ENCODE peak calls at places on chromosomes 12 and 14, in five cellular contexts. One of them, this sample, is unnamed.

GRCh38 chr12:29304388-29304787 is 76.6 kb downstream of the ERGIC2 start:
- DNase-seq in esophagus squamous epithelium: no peak
- DNase-seq in IMR-90: no peak
- DNase-seq in ovary: no peak
- DNase-seq in lower leg skin: no peak
- DNase-seq in this sample: no peak

GRCh38 chr14:21642683-21643082 is 7.9 kb upstream of the OR10G2 start:
- DNase-seq in ovary: no peak
- DNase-seq in esophagus squamous epithelium: no peak
- DNase-seq in lower leg skin: no peak
- DNase-seq in IMR-90: no peak
- DNase-seq in this sample: no peak

GRCh38 chr12:105723066-105723465 is 392.6 kb downstream of the C12orf75 start:
- DNase-seq in esophagus squamous epithelium: no peak
- DNase-seq in ovary: no peak
- DNase-seq in lower leg skin: no peak
- DNase-seq in IMR-90: no peak
- DNase-seq in this sample: no peak

GRCh38 chr14:54687750-54688119 is 120.8 kb downstream of the SAMD4A start:
- DNase-seq in lower leg skin: no peak
- DNase-seq in IMR-90: no peak
- DNase-seq in esophagus squamous epithelium: no peak
- DNase-seq in ovary: no peak
- DNase-seq in this sample: no peak

GRCh38 chr14:68807148-68807600 is 14.3 kb upstream of the ZFP36L1 start:
- DNase-seq in lower leg skin: peak; percentile 31
- DNase-seq in esophagus squamous epithelium: no peak
- DNase-seq in IMR-90: peak; percentile 94
- DNase-seq in ovary: peak; percentile 75
- DNase-seq in this sample: no peak

GRCh38 chr14:52906141-52906601 is 44.7 kb downstream of the FERMT2 start:
- DNase-seq in IMR-90: peak; percentile 93
- DNase-seq in lower leg skin: no peak
- DNase-seq in ovary: no peak
- DNase-seq in esophagus squamous epithelium: no peak
- DNase-seq in this sample: no peak

GRCh38 chr12:79935624-79936040 is 735 bp upstream of the PPP1R12A start:
- DNase-seq in lower leg skin: peak; percentile 24
- DNase-seq in ovary: no peak
- DNase-seq in esophagus squamous epithelium: no peak
- DNase-seq in IMR-90: peak; percentile 39
- DNase-seq in this sample: no peak

GRCh38 chr12:60494249-60494648 is 898.4 kb downstream of the SLC16A7 start:
- DNase-seq in IMR-90: peak; percentile 63
- DNase-seq in esophagus squamous epithelium: no peak
- DNase-seq in ovary: no peak
- DNase-seq in lower leg skin: no peak
- DNase-seq in this sample: no peak

GRCh38 chr14:92507174-92507768 is 6.3 kb upstream of the RIN3 start:
- DNase-seq in ovary: no peak
- DNase-seq in esophagus squamous epithelium: no peak
- DNase-seq in IMR-90: no peak
- DNase-seq in lower leg skin: no peak
- DNase-seq in this sample: no peak

GRCh38 chr12:122023339-122024131 is 1.9 kb downstream of the BCL7A start:
- DNase-seq in esophagus squamous epithelium: no peak
- DNase-seq in ovary: peak; percentile 82
- DNase-seq in IMR-90: peak; percentile 70
- DNase-seq in lower leg skin: peak; percentile 67
- DNase-seq in this sample: no peak

GRCh38 chr14:55317503-55317902 is 46.3 kb downstream of the FBXO34 start:
- DNase-seq in esophagus squamous epithelium: no peak
- DNase-seq in lower leg skin: no peak
- DNase-seq in ovary: no peak
- DNase-seq in IMR-90: no peak
- DNase-seq in this sample: no peak

GRCh38 chr12:50961708-50962107 is 9.4 kb downstream of the HIGD1C start:
- DNase-seq in esophagus squamous epithelium: no peak
- DNase-seq in ovary: no peak
- DNase-seq in lower leg skin: no peak
- DNase-seq in IMR-90: peak; percentile 87
- DNase-seq in this sample: no peak

GRCh38 chr12:9673404-9674225 is 4.1 kb downstream of the CLEC2D start:
- DNase-seq in esophagus squamous epithelium: no peak
- DNase-seq in lower leg skin: no peak
- DNase-seq in IMR-90: peak; percentile 92
- DNase-seq in ovary: peak; percentile 46
- DNase-seq in this sample: peak; percentile 63

GRCh38 chr12:58888131-58888783 is 32.0 kb downstream of the LRIG3 start:
- DNase-seq in IMR-90: peak; percentile 63
- DNase-seq in esophagus squamous epithelium: no peak
- DNase-seq in lower leg skin: peak; percentile 76
- DNase-seq in ovary: no peak
- DNase-seq in this sample: no peak

GRCh38 chr14:78508023-78508422 is 337.9 kb downstream of the NRXN3 start:
- DNase-seq in esophagus squamous epithelium: no peak
- DNase-seq in ovary: no peak
- DNase-seq in IMR-90: no peak
- DNase-seq in lower leg skin: no peak
- DNase-seq in this sample: no peak

GRCh38 chr14:41950428-41950827 is 343.8 kb downstream of the LRFN5 start:
- DNase-seq in esophagus squamous epithelium: no peak
- DNase-seq in IMR-90: no peak
- DNase-seq in lower leg skin: no peak
- DNase-seq in ovary: no peak
- DNase-seq in this sample: no peak

GRCh38 chr14:73265721-73266046 is 28.4 kb downstream of the PAPLN start:
- DNase-seq in ovary: no peak
- DNase-seq in IMR-90: no peak
- DNase-seq in lower leg skin: no peak
- DNase-seq in esophagus squamous epithelium: no peak
- DNase-seq in this sample: no peak

GRCh38 chr14:102554835-102555819 is 37.3 kb upstream of the RCOR1 start:
- DNase-seq in ovary: peak; percentile 50
- DNase-seq in IMR-90: no peak
- DNase-seq in lower leg skin: peak; percentile 39
- DNase-seq in esophagus squamous epithelium: no peak
- DNase-seq in this sample: no peak

GRCh38 chr12:114981036-114981435 is 297.1 kb upstream of the TBX3 start:
- DNase-seq in ovary: no peak
- DNase-seq in IMR-90: peak; percentile 22
- DNase-seq in lower leg skin: no peak
- DNase-seq in esophagus squamous epithelium: no peak
- DNase-seq in this sample: no peak

GRCh38 chr14:101050901-101051490 is 147.5 kb upstream of the RTL1 start:
- DNase-seq in lower leg skin: no peak
- DNase-seq in esophagus squamous epithelium: no peak
- DNase-seq in IMR-90: no peak
- DNase-seq in ovary: no peak
- DNase-seq in this sample: no peak

GRCh38 chr12:116395381-116395780 is 117.9 kb upstream of the MED13L start:
- DNase-seq in IMR-90: no peak
- DNase-seq in ovary: no peak
- DNase-seq in lower leg skin: no peak
- DNase-seq in esophagus squamous epithelium: no peak
- DNase-seq in this sample: no peak

GRCh38 chr14:67170706-67171105 is 18.5 kb upstream of the GARIN2 start:
- DNase-seq in ovary: no peak
- DNase-seq in lower leg skin: no peak
- DNase-seq in esophagus squamous epithelium: no peak
- DNase-seq in IMR-90: peak; percentile 39
- DNase-seq in this sample: no peak

GRCh38 chr14:55333785-55334485 is 62.7 kb downstream of the FBXO34 start:
- DNase-seq in ovary: no peak
- DNase-seq in lower leg skin: no peak
- DNase-seq in IMR-90: peak; percentile 81
- DNase-seq in esophagus squamous epithelium: no peak
- DNase-seq in this sample: no peak

GRCh38 chr14:28773917-28774691 is 7.5 kb downstream of the FOXG1 start:
- DNase-seq in IMR-90: peak; percentile 30
- DNase-seq in lower leg skin: no peak
- DNase-seq in ovary: no peak
- DNase-seq in esophagus squamous epithelium: no peak
- DNase-seq in this sample: no peak

GRCh38 chr12:89206375-89206774 is 145.9 kb downstream of the DUSP6 start:
- DNase-seq in IMR-90: no peak
- DNase-seq in lower leg skin: no peak
- DNase-seq in ovary: no peak
- DNase-seq in esophagus squamous epithelium: no peak
- DNase-seq in this sample: no peak

GRCh38 chr14:89853976-89854693 is 100.4 kb downstream of the EFCAB11 start:
- DNase-seq in esophagus squamous epithelium: no peak
- DNase-seq in lower leg skin: no peak
- DNase-seq in ovary: no peak
- DNase-seq in IMR-90: no peak
- DNase-seq in this sample: no peak

DNA sequence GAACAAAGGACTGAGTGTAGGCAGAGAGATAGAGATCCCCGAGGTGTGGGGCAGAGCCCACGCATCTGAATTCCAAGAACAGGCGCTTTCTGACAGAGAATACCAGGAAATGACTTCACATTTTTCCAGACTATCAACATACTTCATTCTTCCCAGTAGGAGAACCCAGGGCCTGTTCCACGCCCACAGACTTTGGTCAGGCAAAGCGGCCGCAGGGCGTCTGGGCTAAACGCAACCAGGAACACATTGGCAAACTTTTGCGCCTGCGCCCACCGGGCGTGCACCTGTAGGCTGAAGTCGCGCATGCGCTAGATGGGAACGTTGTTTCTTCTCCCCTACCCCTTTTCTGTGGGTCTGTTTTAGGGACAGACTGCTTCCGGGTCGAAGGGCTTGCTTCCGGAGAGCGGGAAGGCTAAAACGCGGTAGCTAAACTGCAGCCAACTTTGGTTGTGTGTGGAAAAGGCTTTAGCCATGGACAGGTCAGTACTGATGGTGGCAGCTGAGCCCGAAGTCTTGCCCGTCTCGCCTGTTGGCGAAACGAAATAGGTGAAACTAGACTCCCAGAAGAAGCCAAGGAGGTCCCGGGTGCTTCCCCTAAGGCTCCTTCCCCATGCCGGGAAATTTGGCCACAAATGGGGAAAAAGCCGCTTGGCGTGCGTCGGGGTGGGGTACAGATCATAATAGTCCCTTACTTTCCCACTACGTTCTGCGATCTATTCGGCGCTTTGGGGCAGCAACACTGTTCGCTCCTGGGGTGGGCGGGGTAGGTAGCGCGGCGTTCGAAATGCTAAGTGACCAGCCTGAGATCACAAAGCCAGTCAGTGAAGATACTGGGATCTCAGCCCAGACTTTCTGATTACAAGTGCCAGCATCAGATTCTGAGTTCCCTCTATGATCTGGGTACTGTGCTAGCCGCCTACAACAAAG is at the start of gene NUP107:
- DNase-seq in lower leg skin: peak; percentile 98
- DNase-seq in IMR-90: peak; percentile 99
- DNase-seq in ovary: peak; percentile 99
- DNase-seq in esophagus squamous epithelium: peak; percentile 87
- DNase-seq in this sample: peak; percentile 88
- TF ChIP-seq POLR2A in lower leg skin: no peak
- TF ChIP-seq POLR2A in IMR-90: peak; percentile 66
- TF ChIP-seq POLR2A in ovary: peak; percentile 54
- TF ChIP-seq POLR2A in esophagus squamous epithelium: no peak
- TF ChIP-seq POLR2A in this sample: peak; percentile 45

DNA sequence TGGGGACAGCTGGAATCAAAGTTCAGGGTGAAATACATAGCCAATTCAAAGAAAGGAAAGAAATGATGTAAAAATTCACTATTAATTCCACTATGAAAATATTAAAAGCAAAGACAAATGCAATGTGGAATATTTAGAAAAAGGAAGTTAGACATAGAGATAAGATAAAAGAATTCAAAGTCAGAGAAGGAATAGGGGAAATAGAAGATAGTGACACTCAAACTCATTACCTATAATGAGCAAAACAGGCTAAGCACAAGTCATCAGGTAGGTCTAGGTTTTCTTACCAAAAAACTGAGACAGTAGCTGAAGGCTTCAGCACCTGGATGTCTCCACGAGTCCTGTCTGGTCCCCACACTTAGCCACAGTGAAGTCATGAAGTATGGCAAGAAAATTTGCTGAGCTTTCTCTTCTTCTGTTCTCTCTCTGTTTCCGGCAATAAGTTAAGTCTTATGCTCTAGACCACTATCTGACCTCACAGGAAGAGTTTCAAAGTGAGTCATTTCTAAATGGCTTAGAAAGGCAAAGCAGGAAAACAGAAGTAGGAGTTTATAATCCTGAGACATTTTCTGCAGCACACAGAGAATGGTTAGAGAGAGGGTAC is at the start of gene C3AR1:
- DNase-seq in esophagus squamous epithelium: no peak
- DNase-seq in lower leg skin: no peak
- DNase-seq in IMR-90: peak; percentile 79
- DNase-seq in ovary: no peak
- DNase-seq in this sample: peak; percentile 46
- TF ChIP-seq POLR2A in esophagus squamous epithelium: no peak
- TF ChIP-seq POLR2A in lower leg skin: no peak
- TF ChIP-seq POLR2A in IMR-90: no peak
- TF ChIP-seq POLR2A in ovary: no peak
- TF ChIP-seq POLR2A in this sample: no peak

DNA sequence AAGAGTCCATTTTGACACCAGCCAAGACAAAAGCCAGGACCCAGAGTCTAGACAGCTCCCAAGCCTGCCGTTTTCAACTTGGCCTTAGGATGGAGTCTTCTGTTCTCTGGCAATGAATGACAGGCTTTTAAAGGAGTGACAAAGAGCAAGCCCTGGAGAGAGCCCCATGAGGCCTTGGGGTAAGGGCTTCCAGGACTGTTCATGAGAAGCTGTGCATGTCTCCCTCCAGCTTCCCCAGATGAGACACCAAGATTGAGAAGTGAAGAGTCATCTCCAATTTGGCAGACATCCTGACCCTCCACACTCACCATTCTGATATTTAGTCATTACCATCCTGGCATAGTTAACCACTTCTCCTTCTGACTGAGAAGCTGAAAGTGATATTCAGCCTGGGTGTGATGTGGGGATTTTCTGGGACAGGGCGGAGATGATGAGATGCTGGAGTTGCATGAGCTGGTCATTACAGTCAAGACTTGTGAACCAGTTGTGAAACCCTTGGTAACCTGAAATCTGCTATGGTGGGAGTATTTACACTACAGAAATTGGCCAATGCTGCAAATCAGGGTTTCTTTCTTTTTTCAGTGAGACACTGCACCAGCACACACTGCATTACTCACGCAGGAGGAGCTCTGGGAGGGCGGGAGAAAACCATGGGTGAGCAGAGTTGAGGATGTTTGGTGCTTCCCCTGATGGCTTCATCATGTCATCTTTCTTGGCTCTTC is 77.8 kb downstream of the VCPKMT start:
- DNase-seq in lower leg skin: peak; percentile 79
- DNase-seq in IMR-90: peak; percentile 98
- DNase-seq in ovary: no peak
- DNase-seq in esophagus squamous epithelium: no peak
- DNase-seq in this sample: peak; percentile 56
- TF ChIP-seq POLR2A in lower leg skin: no peak
- TF ChIP-seq POLR2A in IMR-90: no peak
- TF ChIP-seq POLR2A in ovary: no peak
- TF ChIP-seq POLR2A in esophagus squamous epithelium: no peak
- TF ChIP-seq POLR2A in this sample: no peak

GRCh38 chr14:36320210-36321003 is at the start of gene MBIP:
- DNase-seq in lower leg skin: peak; percentile 94
- DNase-seq in ovary: peak; percentile 86
- DNase-seq in IMR-90: peak; percentile 97
- DNase-seq in esophagus squamous epithelium: peak; percentile 71
- DNase-seq in this sample: peak; percentile 45
- TF ChIP-seq POLR2A in lower leg skin: no peak
- TF ChIP-seq POLR2A in ovary: no peak
- TF ChIP-seq POLR2A in IMR-90: peak; percentile 56
- TF ChIP-seq POLR2A in esophagus squamous epithelium: no peak
- TF ChIP-seq POLR2A in this sample: peak; percentile 31